ENCODE peak calls at places on chromosomes 11 and 22, in four cellular contexts. X, C, A and J are unnamed samples.

GRCh38 chr11:92447586-92447985 is 223.0 kb downstream of the FAT3 start:
- DNase-seq in A (no peak), X (no peak), C (no peak), J (no peak)

GRCh38 chr22:40412441-40412840 is 42.0 kb downstream of the SGSM3 start:
- DNase-seq in A (no peak), X (no peak), C (no peak), J (no peak)

GRCh38 chr11:59199546-59200420 is 12.9 kb downstream of the MPEG1 start:
- DNase-seq in A (no peak), X (no peak), C (no peak), J (no peak)

GRCh38 chr11:100403817-100404216 is 283.3 kb upstream of the ARHGAP42 start:
- DNase-seq in C (no peak), A (peak), X (peak), J (no peak)

GRCh38 chr11:10348650-10349280 is 43.9 kb downstream of the ADM start:
- DNase-seq in A (no peak), X (peak), C (no peak), J (peak)

GRCh38 chr11:58675344-58676155 is 53.1 kb downstream of the CNTF start:
- DNase-seq in X (no peak), C (peak), A (peak), J (peak)

GRCh38 chr11:91717169-91717568 is 507.4 kb upstream of the FAT3 start:
- DNase-seq in A (peak), X (no peak), C (no peak), J (no peak)

GRCh38 chr11:4539603-4540219 is 5.3 kb upstream of the OR52M1 start:
- DNase-seq in A (peak), X (no peak), C (peak), J (no peak)

GRCh38 chr11:124762077-124762623 is at the start of gene ESAM:
- DNase-seq in A (peak), X (no peak), C (peak), J (no peak)

GRCh38 chr11:122486793-122487495 is 168.6 kb upstream of the UBASH3B start:
- DNase-seq in A (peak), X (no peak), C (no peak), J (no peak)

GRCh38 chr11:72353861-72354260 is 80.5 kb downstream of the CLPB start:
- DNase-seq in C (no peak), X (no peak), A (no peak), J (no peak)

GRCh38 chr22:43745783-43746356 is 66.2 kb downstream of the EFCAB6 start:
- DNase-seq in X (no peak), A (no peak), C (no peak), J (no peak)

GRCh38 chr11:131928992-131929391 is 558.6 kb downstream of the NTM start:
- DNase-seq in C (no peak), A (peak), X (no peak), J (no peak)

GRCh38 chr11:32436751-32437405 is 1.5 kb upstream of the WT1 start:
- DNase-seq in C (no peak), A (peak), X (no peak), J (no peak)

GRCh38 chr22:36554101-36554500 is 25.1 kb upstream of the EIF3D start:
- DNase-seq in A (no peak), C (no peak), X (no peak), J (no peak)

GRCh38 chr11:9847636-9848035 is 183.8 kb downstream of the SWAP70 start:
- DNase-seq in X (no peak), A (no peak), C (no peak), J (peak)

GRCh38 chr22:50076646-50077624 is 8.3 kb downstream of the MLC1 start:
- DNase-seq in X (no peak), C (no peak), A (no peak), J (no peak)

GRCh38 chr11:17102447-17102846 is 25.0 kb upstream of the RPS13 start:
- DNase-seq in A (no peak), X (no peak), C (no peak), J (no peak)

GRCh38 chr22:37896181-37896592 is 9.9 kb upstream of the MICALL1 start:
- DNase-seq in C (no peak), X (no peak), A (no peak), J (no peak)

GRCh38 chr11:67282876-67283371 is 6.2 kb upstream of the ANKRD13D start:
- DNase-seq in X (no peak), A (no peak), C (no peak), J (no peak)

GRCh38 chr11:96052921-96053631 is 129.2 kb upstream of the MTMR2 start:
- DNase-seq in X (no peak), A (no peak), C (no peak), J (no peak)

GRCh38 chr11:131817701-131818188 is 447.3 kb downstream of the NTM start:
- DNase-seq in A (no peak), X (no peak), C (no peak), J (no peak)

GRCh38 chr22:29072979-29073617 is at the start of gene KREMEN1:
- DNase-seq in A (peak), C (no peak), X (no peak), J (no peak)

GRCh38 chr11:57354699-57355098 is 16.5 kb downstream of the P2RX3 start:
- DNase-seq in X (no peak), A (no peak), C (no peak), J (no peak)

GRCh38 chr11:122706261-122706660 is 50.7 kb downstream of the UBASH3B start:
- DNase-seq in C (no peak), X (peak), A (no peak), J (no peak)

GRCh38 chr11:120079750-120080610 is 57.9 kb downstream of the TRIM29 start:
- DNase-seq in A (no peak), X (no peak), C (peak), J (no peak)

GRCh38 chr22:41907436-41908401 is 7.2 kb downstream of the SHISA8 start:
- DNase-seq in A (peak), C (no peak), X (no peak), J (no peak)

DNA sequence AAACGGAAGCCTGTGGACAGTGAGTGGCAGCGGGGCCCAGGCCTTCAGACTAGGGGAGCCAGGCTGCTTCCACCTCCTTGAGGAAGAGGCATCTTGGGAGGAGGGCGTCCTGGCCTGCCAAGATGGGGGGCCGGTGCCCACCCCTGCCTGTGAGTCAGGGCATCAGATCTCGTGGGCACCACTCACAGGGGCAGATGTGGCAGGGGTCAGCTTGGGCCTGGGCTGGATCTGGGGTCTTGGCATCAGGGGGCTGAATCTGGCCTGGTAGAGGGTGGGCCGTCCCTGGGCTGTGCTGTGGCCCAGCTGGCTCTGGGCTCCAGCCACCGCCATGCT is 24.1 kb upstream of the TH start:
- DNase-seq in C (no peak), A (no peak), X (no peak), J (no peak)
- H3K4me3 ChIP-seq in C (no peak), A (no peak), X (no peak), J (no peak)

DNA sequence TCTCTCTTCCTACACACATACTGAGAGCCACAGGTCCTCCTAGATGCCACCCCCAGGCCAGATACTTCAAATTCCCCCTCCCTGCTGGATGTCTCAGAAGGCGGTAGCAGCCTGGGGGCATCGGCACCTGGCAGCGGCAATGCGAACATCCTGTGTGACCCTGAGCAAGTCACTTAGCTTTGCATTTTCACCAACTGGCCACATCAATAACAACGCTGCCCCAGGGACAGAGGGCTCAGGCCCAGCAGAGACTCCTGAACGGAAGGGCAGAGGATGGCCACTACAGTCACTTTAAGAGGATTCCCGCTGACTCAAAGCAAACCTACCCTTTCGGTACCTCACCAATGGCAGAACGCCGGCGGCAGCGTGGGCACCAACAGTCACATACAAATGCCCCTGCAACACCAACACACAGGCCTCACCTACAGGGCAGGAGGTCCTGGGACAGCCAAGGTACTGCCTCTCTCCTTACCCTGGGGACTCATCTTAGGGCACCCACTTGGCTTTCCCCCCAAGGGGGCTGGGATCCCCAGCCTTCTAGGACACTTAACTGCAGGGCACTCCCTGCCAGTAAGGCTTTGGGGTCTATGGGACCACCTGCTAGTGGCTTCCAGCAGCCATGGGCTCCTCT is 1.6 kb downstream of the LMO1 start:
- DNase-seq in X (no peak), C (no peak), A (no peak), J (no peak)
- H3K4me3 ChIP-seq in X (no peak), C (no peak), A (peak), J (peak)

GRCh38 chr11:36451681-36452080 is 58.4 kb downstream of the TRAF6 start:
- DNase-seq in A (no peak), X (no peak), C (no peak), J (no peak)

GRCh38 chr11:36451045-36451444 is 59.0 kb downstream of the TRAF6 start:
- DNase-seq in C (no peak), X (no peak), A (no peak), J (no peak)

GRCh38 chr11:36450391-36450714 is 59.7 kb downstream of the TRAF6 start:
- DNase-seq in X (no peak), A (no peak), C (no peak), J (no peak)

GRCh38 chr11:36447947-36448346 is 62.1 kb downstream of the TRAF6 start:
- DNase-seq in X (no peak), C (no peak), A (no peak), J (no peak)

GRCh38 chr11:36449566-36450390 is 60.3 kb downstream of the TRAF6 start:
- DNase-seq in X (no peak), A (no peak), C (no peak), J (no peak)
- H3K4me3 ChIP-seq in X (no peak), A (no peak), C (no peak), J (no peak)

DNA sequence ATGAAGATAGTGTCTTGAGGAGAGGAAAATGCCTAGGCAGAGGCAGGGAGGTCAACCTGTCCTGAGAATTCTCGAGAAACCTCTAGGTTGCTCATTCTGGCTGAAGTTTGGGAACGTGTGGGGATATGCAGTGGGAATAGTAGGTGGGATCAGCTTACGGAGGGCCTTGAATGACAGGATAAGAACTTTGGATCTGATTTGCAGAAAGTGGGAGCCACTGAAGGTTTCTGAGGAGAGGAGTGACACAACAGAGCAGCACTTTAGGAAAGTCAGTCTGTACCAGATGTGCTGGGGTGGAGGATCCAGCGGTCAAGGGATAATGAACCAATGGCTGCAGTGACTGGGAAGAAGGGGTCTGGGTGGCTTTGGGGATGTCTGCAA is 2.4 kb downstream of the CD82 start:
- DNase-seq in C (no peak), A (no peak), X (no peak), J (no peak)
- H3K4me3 ChIP-seq in C (no peak), A (no peak), X (no peak), J (peak)

GRCh38 chr11:60852060-60852638 is 3.6 kb downstream of the PTGDR2 start:
- DNase-seq in X (no peak), C (no peak), A (no peak), J (no peak)
- H3K4me3 ChIP-seq in X (no peak), C (no peak), A (peak), J (no peak)

GRCh38 chr11:66101055-66101454 is 31.0 kb downstream of the PACS1 start:
- DNase-seq in X (no peak), C (no peak), A (no peak), J (no peak)
- H3K4me3 ChIP-seq in X (no peak), C (no peak), A (no peak), J (no peak)

GRCh38 chr22:45071618-45072017 is 61.8 kb upstream of the PHF21B start:
- DNase-seq in C (no peak), A (no peak), X (no peak), J (no peak)
- H3K4me3 ChIP-seq in C (no peak), A (no peak), X (no peak), J (no peak)

DNA sequence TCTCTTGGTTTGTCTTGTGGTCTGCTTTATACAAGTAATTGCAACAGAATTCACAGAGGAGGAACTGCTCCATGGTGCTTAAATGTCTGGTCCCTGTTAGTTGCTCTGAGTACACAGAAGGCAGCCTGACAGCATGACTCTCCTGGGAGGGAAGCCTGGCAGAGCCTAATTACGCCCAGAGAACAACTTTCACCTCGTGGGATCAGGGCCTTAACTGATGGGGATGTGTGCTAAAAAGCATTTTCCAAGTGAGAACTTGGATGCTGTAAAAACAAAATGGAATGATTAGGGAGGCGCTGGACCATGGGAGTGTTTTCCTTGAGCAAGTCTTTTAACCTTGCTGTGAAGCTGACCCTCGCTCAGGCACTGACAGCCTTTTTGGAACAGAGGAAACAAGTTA is 154.0 kb upstream of the TENM4 start:
- DNase-seq in C (no peak), X (no peak), A (no peak), J (no peak)
- H3K4me3 ChIP-seq in C (no peak), X (no peak), A (no peak), J (no peak)